ENCODE peak calls at places on chromosomes 11 and 22, in four cellular contexts. T is H1, O is H9, Y is mesendoderm. D is an unnamed sample.

GRCh38 chr22:16601437-16602223 is 9.0 kb upstream of the CCT8L2 start:
- DNase-seq in T (no peak), O (no peak), Y (no peak), D (no peak)

GRCh38 chr11:35548925-35549561 is 23.6 kb upstream of the PAMR1 start:
- DNase-seq in T (no peak), O (no peak), Y (peak; percentile 23), D (peak; percentile 72)

GRCh38 chr22:45970709-45971388 is 6.1 kb downstream of the WNT7B start:
- DNase-seq in T (peak; percentile 73), O (peak; percentile 48), Y (peak; percentile 53), D (peak; percentile 47)

GRCh38 chr11:10064828-10065227 is 229.2 kb downstream of the SBF2 start:
- DNase-seq in T (no peak), O (no peak), Y (no peak), D (no peak)

GRCh38 chr11:66814678-66815077 is 28.6 kb upstream of the RCE1 start:
- DNase-seq in T (no peak), O (no peak), Y (no peak), D (no peak)

GRCh38 chr22:39178206-39179111 is 26.0 kb upstream of the CBX7 start:
- DNase-seq in T (no peak), O (no peak), Y (no peak), D (peak; percentile 43)

GRCh38 chr11:120128392-120129172 is 9.3 kb downstream of the TRIM29 start:
- DNase-seq in T (no peak), O (no peak), Y (no peak), D (peak; percentile 8)

GRCh38 chr11:12060385-12060980 is 49.9 kb upstream of the MICAL2 start:
- DNase-seq in T (no peak), O (no peak), Y (no peak), D (no peak)

GRCh38 chr11:73931039-73931645 is 19.7 kb upstream of the DNAJB13 start:
- DNase-seq in T (peak; percentile 52), O (peak; percentile 66), Y (peak; percentile 97), D (peak; percentile 84)

GRCh38 chr11:126104420-126104819 is 41.8 kb upstream of the CDON start:
- DNase-seq in T (peak; percentile 78), O (peak; percentile 90), Y (peak; percentile 94), D (no peak)

GRCh38 chr11:57131080-57131790 is 50.5 kb upstream of the LRRC55 start:
- DNase-seq in T (peak; percentile 83), O (peak; percentile 79), Y (peak; percentile 82), D (peak; percentile 13)

GRCh38 chr11:119751281-119752060 is 22.5 kb upstream of the NECTIN1 start:
- DNase-seq in T (no peak), O (no peak), Y (no peak), D (no peak)

GRCh38 chr11:15286465-15286864 is 171.7 kb downstream of the INSC start:
- DNase-seq in T (no peak), O (no peak), Y (no peak), D (no peak)

GRCh38 chr22:38262051-38262795 is 10.6 kb downstream of the TMEM184B start:
- DNase-seq in T (peak; percentile 84), O (peak; percentile 77), Y (peak; percentile 61), D (no peak)

GRCh38 chr11:71206186-71206585 is 46.2 kb downstream of the SHANK2 start:
- DNase-seq in T (no peak), O (no peak), Y (peak; percentile 44), D (peak; percentile 66)

GRCh38 chr11:76803023-76803422 is 19.9 kb downstream of the TSKU start:
- DNase-seq in T (no peak), O (no peak), Y (no peak), D (peak; percentile 83)

GRCh38 chr11:79209540-79210266 is 231.1 kb downstream of the TENM4 start:
- DNase-seq in T (no peak), O (no peak), Y (no peak), D (peak; percentile 42)

GRCh38 chr11:79205786-79206185 is 235.0 kb downstream of the TENM4 start:
- DNase-seq in T (no peak), O (no peak), Y (no peak), D (no peak)

GRCh38 chr11:79212711-79213110 is 228.1 kb downstream of the TENM4 start:
- DNase-seq in T (no peak), O (peak; percentile 41), Y (peak; percentile 76), D (no peak)

GRCh38 chr11:79206951-79207350 is 233.9 kb downstream of the TENM4 start:
- DNase-seq in T (no peak), O (peak; percentile 53), Y (peak; percentile 46), D (no peak)

GRCh38 chr11:79208126-79208525 is 232.7 kb downstream of the TENM4 start:
- DNase-seq in T (no peak), O (no peak), Y (no peak), D (no peak)
- H3K4me2 ChIP-seq in T (no peak overlapping the region), O (no peak overlapping the region), Y (no peak overlapping the region), D (no peak overlapping the region)

GRCh38 chr22:19797086-19797485 is 36.5 kb downstream of the TBX1 start:
- DNase-seq in T (no peak), O (no peak), Y (no peak), D (no peak)
- H3K56ac ChIP-seq in T (no peak overlapping the region), O (no peak overlapping the region), Y (no peak overlapping the region), D (no peak overlapping the region)

DNA sequence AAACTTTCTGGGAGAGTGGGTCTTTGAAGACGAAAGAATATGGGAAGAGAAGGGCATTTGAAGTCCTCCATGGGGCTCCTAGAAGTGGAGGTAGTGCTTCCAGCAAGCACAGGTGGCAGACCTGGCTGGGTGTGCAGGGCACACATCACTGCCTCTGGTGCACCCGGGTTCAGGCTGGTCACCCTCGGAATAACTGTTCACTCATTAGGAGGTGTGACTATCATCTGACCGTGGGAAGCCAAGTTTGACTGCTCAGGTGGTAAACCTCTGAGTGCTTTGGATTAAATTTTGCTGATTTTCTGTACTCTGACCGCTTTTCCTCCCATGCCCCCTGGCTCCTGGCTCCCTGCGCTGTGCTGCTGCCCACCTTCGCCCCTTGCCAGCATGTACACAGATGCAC is 11.1 kb downstream of the ADAMTS15 start:
- DNase-seq in T (no peak), O (no peak), Y (no peak), D (no peak)
- H3K4me2 ChIP-seq in T (no peak overlapping the region), O (no peak overlapping the region), Y (no peak overlapping the region), D (no peak overlapping the region)

GRCh38 chr22:29301716-29302401 is 4.6 kb upstream of the GAS2L1 start:
- DNase-seq in T (peak; percentile 53), O (peak; percentile 32), Y (peak; percentile 5), D (no peak)
- H3K56ac ChIP-seq in T (no peak overlapping the region), O (no peak overlapping the region), Y (no peak overlapping the region), D (no peak overlapping the region)

GRCh38 chr11:115313224-115313838 is 190.9 kb downstream of the CADM1 start:
- DNase-seq in T (no peak), O (no peak), Y (no peak), D (no peak)
- H3K4me2 ChIP-seq in T (no peak overlapping the region), O (no peak overlapping the region), Y (no peak overlapping the region), D (no peak overlapping the region)

GRCh38 chr22:31615481-31615840 is 46.6 kb downstream of the PISD start:
- DNase-seq in T (no peak), O (no peak), Y (no peak), D (no peak)

GRCh38 chr22:31613904-31614296 is 48.1 kb downstream of the PISD start:
- DNase-seq in T (no peak), O (no peak), Y (no peak), D (no peak)

GRCh38 chr22:31616315-31616980 is 45.6 kb downstream of the PISD start:
- DNase-seq in T (no peak), O (no peak), Y (no peak), D (no peak)

GRCh38 chr22:31615940-31616314 is 46.1 kb downstream of the PISD start:
- DNase-seq in T (no peak), O (no peak), Y (no peak), D (no peak)

GRCh38 chr22:31614781-31615480 is 47.1 kb downstream of the PISD start:
- DNase-seq in T (no peak), O (no peak), Y (no peak), D (no peak)
- H3K56ac ChIP-seq in T (no peak overlapping the region), O (no peak overlapping the region), Y (no peak overlapping the region), D (no peak overlapping the region)